ENCODE peak calls at places on chromosomes 12 and 14, in six cellular contexts. O is activated CD8-positive, alpha-beta memory T cell treated with anti-CD3 and anti-CD28 coated beads for 4 hours; B is HFFc6; P is activated naive CD4-positive, alpha-beta T cell treated with anti-CD3 and anti-CD28 coated beads, Interleukin-2, amount 10 ng/mL, durations not matched to agents 7 days and 5 days; W is GM12891; S is activated T-helper 9 cell treated with anti-CD3 and anti-CD28 coated beads, Interleukin-2, amount 50 U/mL, for 16 hours. X is an unnamed sample.

GRCh38 chr12:46244273-46244672 is 24.6 kb downstream of the SLC38A1 start:
- DNase-seq in O (no peak), B (no peak), P (no peak), W (no peak), S (no peak), X (no peak)

GRCh38 chr14:23327947-23328744 is 6.9 kb downstream of the PABPN1 start:
- DNase-seq in O (peak; percentile 48), B (peak; percentile 67), P (peak; percentile 73), W (peak; percentile 63), S (peak; percentile 39), X (no peak)

GRCh38 chr12:93883436-93884154 is 206.4 kb downstream of the CRADD start:
- DNase-seq in O (no peak), B (peak; percentile 88), P (no peak), W (no peak), S (no peak), X (no peak)

GRCh38 chr12:28622416-28622815 is 432.2 kb downstream of the CCDC91 start:
- DNase-seq in O (no peak), B (peak; percentile 1), P (no peak), W (no peak), S (no peak), X (no peak)

GRCh38 chr14:50773632-50774541 is 57.1 kb downstream of the NIN start:
- DNase-seq in O (no peak), B (no peak), P (peak; percentile 48), W (no peak), S (no peak), X (no peak)

GRCh38 chr14:88463318-88463717 is 77.9 kb downstream of the SPATA7 start:
- DNase-seq in O (no peak), B (peak; percentile 21), P (no peak), W (no peak), S (no peak), X (no peak)

GRCh38 chr12:26659930-26660329 is 173.1 kb downstream of the ITPR2 start:
- DNase-seq in O (no peak), B (no peak), P (no peak), W (no peak), S (no peak), X (no peak)

GRCh38 chr14:74609721-74610120 is 2.3 kb downstream of the LTBP2 start:
- DNase-seq in O (no peak), B (no peak), P (no peak), W (no peak), S (no peak), X (no peak)

GRCh38 chr14:55373784-55374725 is 37.6 kb downstream of the ATG14 start:
- DNase-seq in O (peak; percentile 22), B (peak; percentile 53), P (no peak), W (peak; percentile 15), S (no peak), X (no peak)

GRCh38 chr12:19885987-19886804 is 446.9 kb downstream of the AEBP2 start:
- DNase-seq in O (no peak), B (no peak), P (no peak), W (no peak), S (no peak), X (no peak)

GRCh38 chr12:46920503-46920902 is 94.7 kb upstream of the SLC38A4 start:
- DNase-seq in O (no peak), B (no peak), P (no peak), W (peak; percentile 11), S (no peak), X (no peak)

GRCh38 chr12:2813573-2814185 is 1.2 kb downstream of the ITFG2 start:
- DNase-seq in O (no peak), B (peak; percentile 66), P (peak; percentile 72), W (peak; percentile 54), S (peak; percentile 14), X (no peak)

GRCh38 chr14:33229269-33229924 is 290.7 kb downstream of the NPAS3 start:
- DNase-seq in O (no peak), B (no peak), P (no peak), W (no peak), S (no peak), X (no peak)

GRCh38 chr14:54747616-54748015 is 155.0 kb downstream of the GCH1 start:
- DNase-seq in O (no peak), B (no peak), P (no peak), W (no peak), S (no peak), X (no peak)

GRCh38 chr12:69269736-69270135 is 30.4 kb downstream of the CPSF6 start:
- DNase-seq in O (no peak), B (no peak), P (no peak), W (no peak), S (no peak), X (no peak)

GRCh38 chr14:77076118-77076631 is 21.9 kb upstream of the CIPC start:
- DNase-seq in O (no peak), B (no peak), P (no peak), W (no peak), S (no peak), X (peak; percentile 79)

GRCh38 chr14:30725763-30726162 is 103.6 kb downstream of the SCFD1 start:
- DNase-seq in O (no peak), B (no peak), P (no peak), W (no peak), S (no peak), X (no peak)

GRCh38 chr12:52579468-52580450 is 6.1 kb upstream of the KRT74 start:
- DNase-seq in O (no peak), B (no peak), P (no peak), W (no peak), S (no peak), X (peak; percentile 26)

X was measured in upper lobe of right lung.